ENCODE peak calls at places on chromosome 12, in four cellular contexts. C is Right ventricle myocardium superior; B is posterior cingulate gyrus; F is stimulated activated CD8-positive, alpha-beta memory T cell treated with anti-CD3 and anti-CD28 coated beads, Interleukin-2, amount 100 ng/mL, for 1 hour. V is an unnamed sample.

GRCh38 chr12:38279756-38280155 is 36.8 kb upstream of the ALG10B start:
- DNase-seq in C (no peak), B (no peak), F (no peak), V (no peak)

GRCh38 chr12:82525616-82526015 is 161.1 kb upstream of the TMTC2 start:
- DNase-seq in C (no peak), B (no peak), F (no peak), V (no peak)

GRCh38 chr12:81779216-81779615 is 20.1 kb upstream of the PPFIA2 start:
- DNase-seq in C (no peak), B (no peak), F (no peak), V (no peak)

GRCh38 chr12:12079291-12079690 is 8.6 kb downstream of the BCL2L14 start:
- DNase-seq in C (no peak), B (no peak), F (no peak), V (no peak)

GRCh38 chr12:92078167-92079053 is 67.2 kb downstream of the BTG1 start:
- DNase-seq in C (no peak), B (no peak), F (no peak), V (no peak)

GRCh38 chr12:69779928-69780327 is 41.3 kb downstream of the RAB3IP start:
- DNase-seq in C (no peak), B (no peak), F (no peak), V (no peak)

GRCh38 chr12:6110006-6110405 is 14.5 kb downstream of the VWF start:
- DNase-seq in C (no peak), B (no peak), F (no peak), V (no peak)

GRCh38 chr12:49787672-49788071 is 40.5 kb downstream of the NCKAP5L start:
- DNase-seq in C (no peak), B (no peak), F (no peak), V (no peak)

GRCh38 chr12:30753761-30754382 is 879 bp downstream of the CAPRIN2 start:
- DNase-seq in C (no peak), B (no peak), F (no peak), V (no peak)

GRCh38 chr12:14970467-14970866 is 2.4 kb upstream of the PDE6H start:
- DNase-seq in C (no peak), B (no peak), F (no peak), V (no peak)

GRCh38 chr12:119692410-119692809 is 24.5 kb downstream of the PRKAB1 start:
- DNase-seq in C (no peak), B (no peak), F (no peak), V (no peak)

GRCh38 chr12:26150737-26151450 is 26.1 kb upstream of the BHLHE41 start:
- DNase-seq in C (no peak), B (no peak), F (no peak), V (no peak)

GRCh38 chr12:104596128-104596799 is 139.5 kb downstream of the CHST11 start:
- DNase-seq in C (no peak), B (no peak), F (no peak), V (no peak)

GRCh38 chr12:121611306-121611705 is 15.0 kb upstream of the ORAI1 start:
- DNase-seq in C (no peak), B (no peak), F (no peak), V (no peak)

GRCh38 chr12:94198872-94199271 is 50.5 kb downstream of the PLXNC1 start:
- DNase-seq in C (no peak), B (no peak), F (no peak), V (no peak)